ENCODE peak calls at places on chromosomes 4 and X, in eight cellular contexts. G is ovary, U is suprapubic skin, V is immature natural killer cell, F is iPS-NIHi11, T is kidney, W is T follicular helper cell, B is EH. N is an unnamed sample.

GRCh38 chr4:107737470-107737869 is 17.4 kb upstream of the PAPSS1 start:
- DNase-seq in G (no peak), U (no peak), V (no peak), F (no peak), T (no peak), W (no peak), B (no peak), N (no peak)

GRCh38 chr4:26787461-26788340 is 72.9 kb upstream of the STIM2 start:
- DNase-seq in G (no peak), U (no peak), V (peak), F (peak), T (no peak), W (no peak), B (peak), N (peak)

GRCh38 chr4:16197842-16198241 is 28.4 kb downstream of the TAPT1 start:
- DNase-seq in G (no peak), U (no peak), V (no peak), F (no peak), T (no peak), W (no peak), B (no peak), N (no peak)

GRCh38 chrX:154515803-154516654 is at the start of gene FAM3A:
- DNase-seq in G (peak), U (peak), V (peak), F (peak), T (peak), W (peak), B (peak), N (peak)

GRCh38 chr4:159141193-159141592 is 38.3 kb downstream of the RAPGEF2 start:
- DNase-seq in G (no peak), U (no peak), V (no peak), F (no peak), T (no peak), W (no peak), B (peak), N (no peak)

GRCh38 chr4:87249620-87250019 is 29.2 kb upstream of the KLHL8 start:
- DNase-seq in G (no peak), U (no peak), V (no peak), F (no peak), T (no peak), W (no peak), B (no peak), N (no peak)

GRCh38 chr4:173489514-173489913 is 40.5 kb downstream of the HAND2 start:
- DNase-seq in G (no peak), U (no peak), V (no peak), F (no peak), T (no peak), W (no peak), B (peak), N (no peak)

GRCh38 chrX:111322231-111322855 is 52.1 kb upstream of the CAPN6 start:
- DNase-seq in G (no peak), U (no peak), V (no peak), F (no peak), T (no peak), W (no peak), B (no peak), N (peak)

GRCh38 chr4:127145001-127145400 is 487.8 kb upstream of the INTU start:
- DNase-seq in G (no peak), U (no peak), V (no peak), F (no peak), T (no peak), W (no peak), B (no peak), N (peak)

GRCh38 chrX:34404386-34405070 is 252.6 kb downstream of the TMEM47 start:
- DNase-seq in G (peak), U (no peak), V (no peak), F (no peak), T (no peak), W (no peak), B (peak), N (no peak)

GRCh38 chr4:172270421-172270820 is 457.2 kb downstream of the GALNTL6 start:
- DNase-seq in G (no peak), U (no peak), V (no peak), F (no peak), T (no peak), W (no peak), B (peak), N (no peak)

GRCh38 chrX:110315541-110315940 is 2.3 kb downstream of the AMMECR1 start:
- DNase-seq in G (no peak), U (no peak), V (no peak), F (no peak), T (no peak), W (no peak), B (peak), N (no peak)

GRCh38 chr4:88033309-88033708 is 25.9 kb downstream of the PKD2 start:
- DNase-seq in G (no peak), U (no peak), V (peak), F (peak), T (no peak), W (peak), B (peak), N (peak)

GRCh38 chrX:148573119-148573518 is 72.7 kb downstream of the AFF2 start:
- DNase-seq in G (no peak), U (no peak), V (no peak), F (no peak), T (no peak), W (no peak), B (no peak), N (peak)

GRCh38 chr4:1604181-1604705 is 79.9 kb downstream of the FAM53A start:
- DNase-seq in G (no peak), U (peak), V (no peak), F (peak), T (peak), W (no peak), B (peak), N (no peak)

GRCh38 chrX:30673884-30674598 is 20.8 kb downstream of the GK start:
- DNase-seq in G (no peak), U (no peak), V (no peak), F (no peak), T (no peak), W (no peak), B (no peak), N (no peak)

N was measured in neural progenitor cell.